ENCODE peak calls at places on chromosome 16, in six cellular contexts. R is ELF-1; I is GOT3; U is CD4-positive, alpha-beta T cell; S is upper lobe of left lung; M is stimulated activated CD8-positive, alpha-beta memory T cell treated with anti-CD3 and anti-CD28 coated beads, Interleukin-12 subunit alpha, Interleukin-12 subunit beta, amount 100 ng/mL, for 4 hours. Z is an unnamed sample.

GRCh38 chr16:56401482-56401881 is 23.9 kb downstream of the AMFR start:
- DNase-seq in R (peak), I (no peak), U (no peak), S (no peak), M (no peak), Z (peak)

GRCh38 chr16:19377864-19378263 is 39.8 kb upstream of the TMC5 start:
- DNase-seq in R (no peak), I (no peak), U (no peak), S (no peak), M (no peak), Z (peak)

GRCh38 chr16:30356401-30357084 is 1.4 kb upstream of the CD2BP2 start:
- DNase-seq in R (no peak), I (no peak), U (no peak), S (peak), M (no peak), Z (peak)

GRCh38 chr16:70577256-70577698 is 53.7 kb downstream of the SF3B3 start:
- DNase-seq in R (no peak), I (peak), U (no peak), S (no peak), M (no peak), Z (no peak)

GRCh38 chr16:30526823-30527634 is 663 bp upstream of the ZNF768 start:
- DNase-seq in R (peak), I (peak), U (peak), S (peak), M (peak), Z (peak)

GRCh38 chr16:71288570-71288889 is 672 bp downstream of the CMTR2 start:
- DNase-seq in R (no peak), I (no peak), U (no peak), S (no peak), M (no peak), Z (no peak)

GRCh38 chr16:27781195-27781524 is 231.2 kb downstream of the KATNIP start:
- DNase-seq in R (no peak), I (no peak), U (no peak), S (peak), M (no peak), Z (no peak)

GRCh38 chr16:53232826-53233529 is 178.2 kb downstream of the CHD9 start:
- DNase-seq in R (no peak), I (no peak), U (no peak), S (no peak), M (no peak), Z (no peak)

GRCh38 chr16:69017036-69017783 is 88.2 kb upstream of the HAS3 start:
- DNase-seq in R (no peak), I (no peak), U (no peak), S (no peak), M (no peak), Z (peak)

GRCh38 chr16:17161034-17161433 is 309.7 kb downstream of the XYLT1 start:
- DNase-seq in R (no peak), I (no peak), U (no peak), S (peak), M (no peak), Z (peak)

GRCh38 chr16:59701987-59702386 is 967.9 kb upstream of the GOT2 start:
- DNase-seq in R (no peak), I (no peak), U (no peak), S (no peak), M (no peak), Z (no peak)

GRCh38 chr16:72066747-72067146 is 3.7 kb downstream of the HPR start:
- DNase-seq in R (peak), I (no peak), U (no peak), S (no peak), M (no peak), Z (peak)

GRCh38 chr16:53207810-53208752 is 153.3 kb downstream of the CHD9 start:
- DNase-seq in R (peak), I (no peak), U (no peak), S (no peak), M (no peak), Z (peak)

GRCh38 chr16:77579283-77579985 is 142.9 kb upstream of the NUDT7 start:
- DNase-seq in R (no peak), I (no peak), U (no peak), S (no peak), M (no peak), Z (no peak)

GRCh38 chr16:19674485-19674884 is 43.5 kb downstream of the KNOP1 start:
- DNase-seq in R (no peak), I (no peak), U (no peak), S (no peak), M (no peak), Z (no peak)

GRCh38 chr16:3097266-3097665 is 1.8 kb downstream of the ZSCAN10 start:
- DNase-seq in R (no peak), I (no peak), U (no peak), S (no peak), M (no peak), Z (no peak)

GRCh38 chr16:10009691-10010090 is 172.5 kb downstream of the GRIN2A start:
- DNase-seq in R (peak), I (no peak), U (no peak), S (no peak), M (no peak), Z (no peak)

GRCh38 chr16:56600398-56600999 is 7.9 kb upstream of the MT2A start:
- DNase-seq in R (no peak), I (no peak), U (no peak), S (no peak), M (no peak), Z (peak)

GRCh38 chr16:70579648-70580630 is 56.3 kb downstream of the SF3B3 start:
- DNase-seq in R (peak), I (no peak), U (no peak), S (peak), M (no peak), Z (no peak)

GRCh38 chr16:19375561-19376158 is 42.0 kb upstream of the TMC5 start:
- DNase-seq in R (peak), I (no peak), U (no peak), S (no peak), M (no peak), Z (peak)

GRCh38 chr16:28556914-28557320 is 3.2 kb downstream of the SGF29 start:
- DNase-seq in R (no peak), I (no peak), U (no peak), S (no peak), M (no peak), Z (no peak)

GRCh38 chr16:53769787-53770186 is 65.8 kb downstream of the FTO start:
- DNase-seq in R (peak), I (no peak), U (no peak), S (no peak), M (no peak), Z (no peak)

GRCh38 chr16:57261806-57262205 is 16.7 kb downstream of the ARL2BP start:
- DNase-seq in R (no peak), I (no peak), U (no peak), S (no peak), M (no peak), Z (no peak)

GRCh38 chr16:17358846-17359245 is 111.9 kb downstream of the XYLT1 start:
- DNase-seq in R (no peak), I (no peak), U (no peak), S (no peak), M (no peak), Z (no peak)

GRCh38 chr16:88753600-88753999 is 31.4 kb downstream of the PIEZO1 start:
- DNase-seq in R (no peak), I (no peak), U (no peak), S (no peak), M (no peak), Z (no peak)

Z was measured in NCI-H69.